ENCODE peak calls at places on chromosomes 16 and 17, in eight cellular contexts. O is SK-N-SH; K is A549; Y is CD4-positive, alpha-beta memory T cell; B is kidney; S is dorsolateral prefrontal cortex; T is fibroblast of lung; P is upper lobe of right lung. V is an unnamed sample.

GRCh38 chr17:18259621-18260331 is 686 bp upstream of the MIEF2 start:
- DNase-seq in S (no peak), T (peak), K (no peak), O (peak), B (no peak), P (no peak), Y (no peak), V (no peak)

GRCh38 chr17:45430738-45431530 is 1.7 kb downstream of the ARHGAP27 start:
- DNase-seq in S (no peak), Y (no peak), T (no peak), B (peak), O (no peak), P (peak), K (no peak), V (no peak)

GRCh38 chr17:5241861-5242671 is 7.4 kb upstream of the SCIMP start:
- DNase-seq in O (no peak), T (no peak), P (no peak), Y (peak), K (no peak), S (no peak), B (peak), V (no peak)

GRCh38 chr17:16298140-16298662 is 55.1 kb downstream of the CENPV start:
- DNase-seq in P (no peak), O (no peak), T (no peak), Y (no peak), S (no peak), K (no peak), B (no peak), V (no peak)

GRCh38 chr17:33873218-33873617 is 381.9 kb upstream of the CCL2 start:
- DNase-seq in Y (no peak), S (no peak), B (no peak), T (peak), K (no peak), O (no peak), P (no peak), V (no peak)

GRCh38 chr17:82603981-82604448 is 44.2 kb downstream of the WDR45B start:
- DNase-seq in K (no peak), T (peak), Y (peak), O (peak), B (peak), S (peak), P (peak), V (no peak)

GRCh38 chr17:48051706-48052486 is 3.7 kb downstream of the NFE2L1 start:
- DNase-seq in K (no peak), P (no peak), B (no peak), O (no peak), S (no peak), Y (no peak), T (peak), V (peak)

GRCh38 chr17:61454932-61455753 is 2.9 kb downstream of the TBX4 start:
- DNase-seq in P (no peak), O (no peak), K (no peak), S (no peak), B (no peak), Y (no peak), T (no peak), V (peak)

GRCh38 chr17:20103454-20104448 is 94.6 kb downstream of the SPECC1 start:
- DNase-seq in O (peak), Y (no peak), P (no peak), T (no peak), S (no peak), B (no peak), K (no peak), V (no peak)

GRCh38 chr16:57240872-57241271 is 4.2 kb upstream of the ARL2BP start:
- DNase-seq in O (no peak), T (no peak), K (no peak), S (no peak), B (no peak), Y (no peak), P (no peak), V (no peak)
- H3K4me3 ChIP-seq in O (no peak), T (no peak), K (no peak), S (no peak), B (no peak), Y (no peak), P (no peak), V (no peak)

GRCh38 chr17:872843-873242 is 90.7 kb downstream of the MRM3 start:
- DNase-seq in K (no peak), Y (no peak), S (no peak), P (no peak), B (no peak), O (no peak), T (no peak), V (no peak)

GRCh38 chr17:871731-872517 is 89.8 kb downstream of the MRM3 start:
- DNase-seq in P (no peak), Y (no peak), S (no peak), K (no peak), O (no peak), T (peak), B (no peak), V (no peak)

GRCh38 chr17:867896-868489 is 85.8 kb downstream of the MRM3 start:
- DNase-seq in O (no peak), B (no peak), Y (no peak), S (no peak), K (peak), P (no peak), T (no peak), V (no peak)

GRCh38 chr17:869067-869466 is 86.9 kb downstream of the MRM3 start:
- DNase-seq in P (no peak), T (peak), O (no peak), K (no peak), B (peak), Y (no peak), S (no peak), V (no peak)

DNA sequence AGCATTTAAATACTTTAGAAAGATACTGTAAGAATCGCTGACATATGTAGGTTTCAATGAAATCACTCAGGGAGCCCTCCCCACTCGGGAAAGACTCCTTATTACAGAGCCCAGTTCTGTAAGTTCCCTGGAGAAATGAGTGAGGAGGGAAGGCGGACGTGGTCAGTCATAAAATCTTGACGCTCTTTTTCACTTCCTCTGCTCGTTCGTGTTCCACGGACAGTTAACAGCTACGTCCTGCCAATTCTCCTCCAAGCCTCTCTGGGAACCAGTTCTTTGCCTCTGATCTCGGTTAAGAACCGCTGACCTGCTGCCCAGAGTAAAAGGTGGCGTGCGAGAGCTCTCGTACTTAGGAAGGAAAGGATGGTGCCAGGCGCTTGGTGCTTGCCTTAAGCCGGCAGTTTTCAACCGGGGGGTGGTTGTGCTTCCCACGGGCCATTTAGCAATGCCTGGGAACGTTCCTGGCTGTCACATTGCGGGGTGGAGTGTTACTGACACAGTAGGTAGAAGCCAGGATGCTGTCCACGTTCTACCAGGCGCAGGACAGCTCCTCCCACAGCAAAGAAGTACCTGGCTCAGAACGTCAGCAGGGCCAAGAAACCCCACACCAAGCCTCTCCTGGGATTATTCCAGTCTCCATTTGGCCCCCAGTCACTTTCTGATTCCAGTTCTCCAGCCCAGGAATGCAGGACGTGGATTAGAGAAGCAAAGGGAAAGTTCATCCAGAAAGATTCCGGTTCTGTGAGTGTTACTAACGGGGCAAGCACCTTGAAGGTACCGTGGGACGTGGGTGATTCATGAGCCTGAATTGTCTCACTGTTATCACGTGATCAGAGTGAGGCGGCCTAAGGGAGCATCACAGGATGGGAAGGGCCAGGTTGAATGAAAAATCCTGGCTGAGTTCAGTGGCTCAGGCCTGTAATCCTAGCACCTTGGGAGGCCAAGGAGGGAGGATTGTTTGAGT is 87.7 kb downstream of the MRM3 start:
- DNase-seq in Y (no peak), S (no peak), B (no peak), T (peak), P (no peak), K (peak), O (no peak), V (no peak)
- H3K27ac ChIP-seq in Y (no peak), S (no peak), B (no peak), T (peak), P (peak), K (no peak), O (no peak), V (no peak)

DNA sequence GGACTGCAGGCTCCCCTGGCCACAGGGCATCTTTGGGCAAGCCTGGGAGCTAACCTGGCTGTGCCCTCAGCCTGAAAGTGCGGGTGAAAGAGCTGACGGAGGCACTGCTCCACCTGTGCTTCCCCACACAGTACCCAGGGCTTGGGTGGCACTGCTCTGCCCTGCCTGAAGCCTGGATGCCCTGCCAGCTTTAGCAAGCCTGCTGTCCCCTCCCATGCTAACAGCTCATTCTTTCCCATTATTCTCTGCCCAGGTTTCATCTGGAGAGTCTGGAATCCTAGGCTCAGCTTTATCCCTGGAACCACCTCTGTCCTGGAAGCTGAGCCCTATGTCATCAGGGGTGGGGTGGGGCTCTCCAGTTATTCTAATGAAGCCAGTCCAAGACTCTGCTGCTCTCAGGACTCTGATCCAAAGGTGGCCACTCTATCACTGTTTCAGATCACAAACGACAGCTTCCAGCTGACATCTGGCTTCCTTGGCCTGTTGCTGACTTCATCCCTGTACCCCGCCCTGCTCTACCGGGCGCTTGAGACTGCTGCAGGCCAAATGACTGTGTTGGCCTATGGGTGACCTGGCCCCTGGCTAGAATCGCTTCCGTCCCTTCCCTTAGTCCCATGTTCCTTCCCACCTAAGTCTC is 29.3 kb downstream of the HIC1 start:
- DNase-seq in T (peak), B (no peak), O (peak), S (no peak), K (no peak), Y (no peak), P (no peak), V (peak)
- H3K4me3 ChIP-seq in T (no peak), B (no peak), O (no peak), S (no peak), K (no peak), Y (no peak), P (no peak), V (no peak)

GRCh38 chr16:56382459-56382858 is 42.9 kb downstream of the AMFR start:
- DNase-seq in K (no peak), B (no peak), S (no peak), T (no peak), P (no peak), Y (no peak), O (no peak), V (no peak)
- H3K27ac ChIP-seq in K (no peak), B (no peak), S (no peak), T (no peak), P (no peak), Y (no peak), O (no peak), V (no peak)

GRCh38 chr17:75590314-75590761 is 2.7 kb downstream of the MYO15B start:
- DNase-seq in O (no peak), S (no peak), T (no peak), Y (no peak), B (no peak), K (no peak), P (no peak), V (no peak)
- H3K4me3 ChIP-seq in O (no peak), S (no peak), T (no peak), Y (no peak), B (no peak), K (no peak), P (peak), V (no peak)

DNA sequence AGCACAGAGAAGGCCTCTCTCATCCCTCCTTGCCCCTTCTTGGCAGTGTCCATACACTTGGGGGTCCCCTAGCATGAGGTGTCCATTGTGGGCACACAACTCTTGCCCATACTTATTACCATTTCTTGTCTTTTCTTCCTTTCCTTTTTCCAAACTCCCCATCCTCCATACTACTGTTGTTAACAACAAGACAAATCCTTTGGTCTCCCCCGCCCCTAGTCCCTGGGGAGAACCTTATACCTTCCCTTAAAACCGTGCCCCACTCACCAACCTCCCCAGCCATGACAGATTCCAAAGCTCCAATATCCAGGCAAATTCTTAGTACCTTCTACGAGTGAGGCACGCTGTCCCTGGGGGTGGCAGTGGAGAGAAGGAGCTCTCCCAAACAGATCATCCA is 82.9 kb downstream of the GAS7 start:
- DNase-seq in O (no peak), T (no peak), B (no peak), K (no peak), P (no peak), Y (no peak), S (no peak), V (no peak)
- H3K27ac ChIP-seq in O (peak), T (peak), B (no peak), K (peak), P (peak), Y (peak), S (peak), V (no peak)

V was measured in SJSA1.